ENCODE peak calls at places on chromosomes 11 and 22, in ten cellular contexts. One of them, this sample, is unnamed.
A peak's percentile ranks its signal among the peaks of the same experiment; 100 is the strongest.

GRCh38 chr11:57466680-57467079 is 6.4 kb downstream of the RTN4RL2 start:
- DNase-seq in AG09309: no peak
- DNase-seq in NAMALWA: no peak
- DNase-seq in SW 1271: no peak
- DNase-seq in naive thymus-derived CD8-positive, alpha-beta T cell: no peak
- DNase-seq in D341Med: no peak
- DNase-seq in M059J: no peak
- DNase-seq in SJSA1: no peak
- DNase-seq in lung microvascular endothelial cell: no peak
- DNase-seq in left cardiac atrium: no peak
- DNase-seq in this sample: no peak

GRCh38 chr11:6576471-6577373 is 26.7 kb downstream of the RRP8 start:
- DNase-seq in AG09309: peak; percentile 65
- DNase-seq in NAMALWA: no peak
- DNase-seq in SW 1271: no peak
- DNase-seq in naive thymus-derived CD8-positive, alpha-beta T cell: no peak
- DNase-seq in D341Med: peak; percentile 58
- DNase-seq in M059J: peak; percentile 36
- DNase-seq in SJSA1: no peak
- DNase-seq in lung microvascular endothelial cell: peak; percentile 75
- DNase-seq in left cardiac atrium: no peak
- DNase-seq in this sample: no peak

GRCh38 chr11:118042126-118042525 is 34.8 kb upstream of the TMPRSS4 start:
- DNase-seq in AG09309: no peak
- DNase-seq in NAMALWA: no peak
- DNase-seq in SW 1271: no peak
- DNase-seq in naive thymus-derived CD8-positive, alpha-beta T cell: no peak
- DNase-seq in D341Med: no peak
- DNase-seq in M059J: no peak
- DNase-seq in SJSA1: no peak
- DNase-seq in lung microvascular endothelial cell: no peak
- DNase-seq in left cardiac atrium: no peak
- DNase-seq in this sample: no peak

GRCh38 chr22:21762712-21763581 is 27.4 kb upstream of the YPEL1 start:
- DNase-seq in AG09309: no peak
- DNase-seq in NAMALWA: no peak
- DNase-seq in SW 1271: no peak
- DNase-seq in naive thymus-derived CD8-positive, alpha-beta T cell: no peak
- DNase-seq in D341Med: no peak
- DNase-seq in M059J: no peak
- DNase-seq in SJSA1: no peak
- DNase-seq in lung microvascular endothelial cell: no peak
- DNase-seq in left cardiac atrium: no peak
- DNase-seq in this sample: no peak

GRCh38 chr11:45897556-45897955 is 9.5 kb downstream of the FREY1 start:
- DNase-seq in AG09309: no peak
- DNase-seq in NAMALWA: no peak
- DNase-seq in SW 1271: no peak
- DNase-seq in naive thymus-derived CD8-positive, alpha-beta T cell: no peak
- DNase-seq in D341Med: no peak
- DNase-seq in M059J: no peak
- DNase-seq in SJSA1: no peak
- DNase-seq in lung microvascular endothelial cell: no peak
- DNase-seq in left cardiac atrium: no peak
- DNase-seq in this sample: no peak

GRCh38 chr11:15929371-15929801 is 427.0 kb downstream of the SOX6 start:
- DNase-seq in AG09309: no peak
- DNase-seq in NAMALWA: no peak
- DNase-seq in SW 1271: no peak
- DNase-seq in naive thymus-derived CD8-positive, alpha-beta T cell: no peak
- DNase-seq in D341Med: no peak
- DNase-seq in M059J: no peak
- DNase-seq in SJSA1: no peak
- DNase-seq in lung microvascular endothelial cell: no peak
- DNase-seq in left cardiac atrium: no peak
- DNase-seq in this sample: no peak

GRCh38 chr22:20241579-20242392 is 26.3 kb downstream of the RTN4R start:
- DNase-seq in AG09309: no peak
- DNase-seq in NAMALWA: no peak
- DNase-seq in SW 1271: no peak
- DNase-seq in naive thymus-derived CD8-positive, alpha-beta T cell: no peak
- DNase-seq in D341Med: no peak
- DNase-seq in M059J: peak; percentile 13
- DNase-seq in SJSA1: no peak
- DNase-seq in lung microvascular endothelial cell: no peak
- DNase-seq in left cardiac atrium: no peak
- DNase-seq in this sample: no peak

GRCh38 chr11:70539360-70540095 is 141.2 kb downstream of the CTTN start:
- DNase-seq in AG09309: no peak
- DNase-seq in NAMALWA: no peak
- DNase-seq in SW 1271: no peak
- DNase-seq in naive thymus-derived CD8-positive, alpha-beta T cell: no peak
- DNase-seq in D341Med: no peak
- DNase-seq in M059J: no peak
- DNase-seq in SJSA1: no peak
- DNase-seq in lung microvascular endothelial cell: no peak
- DNase-seq in left cardiac atrium: no peak
- DNase-seq in this sample: no peak

GRCh38 chr11:103413266-103413888 is 304.2 kb downstream of the DYNC2H1 start:
- DNase-seq in AG09309: no peak
- DNase-seq in NAMALWA: no peak
- DNase-seq in SW 1271: no peak
- DNase-seq in naive thymus-derived CD8-positive, alpha-beta T cell: no peak
- DNase-seq in D341Med: no peak
- DNase-seq in M059J: no peak
- DNase-seq in SJSA1: no peak
- DNase-seq in lung microvascular endothelial cell: no peak
- DNase-seq in left cardiac atrium: no peak
- DNase-seq in this sample: no peak

GRCh38 chr11:129992161-129992944 is 10.3 kb downstream of the PRDM10 start:
- DNase-seq in AG09309: no peak
- DNase-seq in NAMALWA: peak; percentile 81
- DNase-seq in SW 1271: no peak
- DNase-seq in naive thymus-derived CD8-positive, alpha-beta T cell: peak; percentile 43
- DNase-seq in D341Med: peak; percentile 70
- DNase-seq in M059J: peak; percentile 67
- DNase-seq in SJSA1: no peak
- DNase-seq in lung microvascular endothelial cell: peak; percentile 49
- DNase-seq in left cardiac atrium: no peak
- DNase-seq in this sample: no peak

GRCh38 chr11:47886096-47886495 is 37.9 kb upstream of the NUP160 start:
- DNase-seq in AG09309: no peak
- DNase-seq in NAMALWA: no peak
- DNase-seq in SW 1271: no peak
- DNase-seq in naive thymus-derived CD8-positive, alpha-beta T cell: no peak
- DNase-seq in D341Med: no peak
- DNase-seq in M059J: peak; percentile 35
- DNase-seq in SJSA1: no peak
- DNase-seq in lung microvascular endothelial cell: peak; percentile 85
- DNase-seq in left cardiac atrium: no peak
- DNase-seq in this sample: no peak

GRCh38 chr11:65471410-65471762 is 27.5 kb upstream of the MALAT1 start:
- DNase-seq in AG09309: no peak
- DNase-seq in NAMALWA: peak; percentile 49
- DNase-seq in SW 1271: peak; percentile 43
- DNase-seq in naive thymus-derived CD8-positive, alpha-beta T cell: peak; percentile 22
- DNase-seq in D341Med: peak; percentile 71
- DNase-seq in M059J: peak; percentile 87
- DNase-seq in SJSA1: peak; percentile 77
- DNase-seq in lung microvascular endothelial cell: peak; percentile 89
- DNase-seq in left cardiac atrium: peak; percentile 76
- DNase-seq in this sample: no peak

GRCh38 chr22:26474687-26475086 is 8.9 kb downstream of the HPS4 start:
- DNase-seq in AG09309: no peak
- DNase-seq in NAMALWA: no peak
- DNase-seq in SW 1271: no peak
- DNase-seq in naive thymus-derived CD8-positive, alpha-beta T cell: no peak
- DNase-seq in D341Med: no peak
- DNase-seq in M059J: peak; percentile 54
- DNase-seq in SJSA1: no peak
- DNase-seq in lung microvascular endothelial cell: peak; percentile 68
- DNase-seq in left cardiac atrium: no peak
- DNase-seq in this sample: no peak

GRCh38 chr11:72568861-72569260 is 105.4 kb downstream of the PDE2A start:
- DNase-seq in AG09309: no peak
- DNase-seq in NAMALWA: no peak
- DNase-seq in SW 1271: no peak
- DNase-seq in naive thymus-derived CD8-positive, alpha-beta T cell: no peak
- DNase-seq in D341Med: no peak
- DNase-seq in M059J: peak; percentile 9
- DNase-seq in SJSA1: no peak
- DNase-seq in lung microvascular endothelial cell: no peak
- DNase-seq in left cardiac atrium: no peak
- DNase-seq in this sample: no peak

GRCh38 chr11:690738-691633 is 4.0 kb downstream of the DEAF1 start:
- DNase-seq in AG09309: no peak
- DNase-seq in NAMALWA: no peak
- DNase-seq in SW 1271: no peak
- DNase-seq in naive thymus-derived CD8-positive, alpha-beta T cell: peak; percentile 33
- DNase-seq in D341Med: no peak
- DNase-seq in M059J: no peak
- DNase-seq in SJSA1: no peak
- DNase-seq in lung microvascular endothelial cell: no peak
- DNase-seq in left cardiac atrium: no peak
- DNase-seq in this sample: no peak